ENCODE peak calls at places on chromosomes 5 and 9, in nine cellular contexts. Z is esophagus squamous epithelium; T is SK-MEL-5; F is nephron progenitor cell; J is amniotic stem cell; H is A172; O is GM12891; G is type B pancreatic cell; D is activated naive CD4-positive, alpha-beta T cell. L is an unnamed sample.

GRCh38 chr5:169160405-169160901 is 140.5 kb downstream of the SLIT3 start:
- DNase-seq in F (no peak), Z (no peak), H (peak), O (no peak), G (no peak), T (peak), D (no peak), J (no peak), L (no peak)

GRCh38 chr9:18720691-18721090 is 246.7 kb downstream of the ADAMTSL1 start:
- DNase-seq in H (no peak), J (no peak), D (no peak), T (no peak), G (no peak), O (no peak), F (no peak), Z (no peak), L (no peak)

GRCh38 chr9:120221844-120222243 is 358.1 kb downstream of the CDK5RAP2 start:
- DNase-seq in H (no peak), Z (no peak), J (no peak), G (no peak), F (no peak), D (no peak), O (no peak), T (no peak), L (no peak)

GRCh38 chr9:115350548-115350947 is 232.6 kb upstream of the TNC start:
- DNase-seq in J (no peak), F (no peak), T (no peak), H (no peak), D (no peak), O (no peak), Z (no peak), G (no peak), L (no peak)

GRCh38 chr5:74446673-74447337 is 193.7 kb downstream of the ENC1 start:
- DNase-seq in G (no peak), T (no peak), D (no peak), F (no peak), O (no peak), H (no peak), J (no peak), Z (no peak), L (no peak)

GRCh38 chr9:87195306-87195705 is 248.0 kb upstream of the GAS1 start:
- DNase-seq in G (no peak), F (no peak), T (no peak), J (no peak), Z (no peak), H (no peak), D (no peak), O (no peak), L (no peak)

GRCh38 chr9:96524764-96525163 is 74.8 kb downstream of the HABP4 start:
- DNase-seq in O (no peak), H (no peak), D (no peak), G (no peak), Z (no peak), T (no peak), J (no peak), F (no peak), L (no peak)

GRCh38 chr5:133952729-133953567 is 15.5 kb downstream of the C5orf15 start:
- DNase-seq in D (no peak), O (no peak), J (peak), F (no peak), G (no peak), H (peak), Z (no peak), T (no peak), L (peak)

GRCh38 chr5:66720776-66721175 is 124.6 kb downstream of the MAST4 start:
- DNase-seq in O (no peak), H (no peak), T (no peak), F (no peak), G (no peak), J (no peak), Z (no peak), D (no peak), L (no peak)

GRCh38 chr9:131754846-131755245 is 15.0 kb upstream of the RAPGEF1 start:
- DNase-seq in H (no peak), J (no peak), D (no peak), F (no peak), G (no peak), Z (no peak), O (no peak), T (no peak), L (no peak)

GRCh38 chr9:70105142-70105541 is 61.5 kb downstream of the MAMDC2 start:
- DNase-seq in O (no peak), J (no peak), H (no peak), D (no peak), Z (no peak), F (no peak), G (no peak), T (no peak), L (no peak)

GRCh38 chr5:137570070-137570469 is 70.9 kb upstream of the SPOCK1 start:
- DNase-seq in H (no peak), F (no peak), T (no peak), J (no peak), G (no peak), D (no peak), Z (no peak), O (no peak), L (no peak)

GRCh38 chr5:132363431-132364112 is 5.9 kb upstream of the SLC22A5 start:
- DNase-seq in O (no peak), D (no peak), T (no peak), G (no peak), H (peak), Z (no peak), J (peak), F (no peak), L (no peak)

GRCh38 chr5:153974131-153974812 is 64.4 kb downstream of the FAM114A2 start:
- DNase-seq in J (no peak), T (peak), Z (no peak), G (no peak), D (no peak), O (no peak), H (peak), F (peak), L (peak)

GRCh38 chr5:87499478-87500410 is 87.0 kb upstream of the CCNH start:
- DNase-seq in J (no peak), O (no peak), D (no peak), F (no peak), Z (no peak), H (peak), T (no peak), G (no peak), L (no peak)

GRCh38 chr9:124215956-124216355 is 41.8 kb upstream of the NEK6 start:
- DNase-seq in G (no peak), O (no peak), H (no peak), D (no peak), Z (no peak), T (no peak), F (no peak), J (no peak), L (no peak)

L was measured in substantia nigra.